ENCODE peak calls at places on chromosomes 6 and 20, in ten cellular contexts. P is MV-4-11; I is H9; B is hippocampal formation; D is activated T-cell treated with anti-CD3 and anti-CD28 coated beads, Interleukin-2, amount 50 U/mL, for 4 hours; N is HTR-8/SVneo; Q is NCI-H1105; T is DMS153; F is HS-5; M is mucosa of descending colon. C is an unnamed sample.

GRCh38 chr6:41306187-41306854 is 19.8 kb upstream of the TREM1 start:
- DNase-seq in P (peak), I (peak), B (no peak), D (peak), N (peak), Q (peak), T (peak), F (no peak), M (no peak), C (peak)

GRCh38 chr6:37502703-37503485 is 3.2 kb upstream of the CCDC167 start:
- DNase-seq in P (no peak), I (no peak), B (no peak), D (no peak), N (no peak), Q (no peak), T (peak), F (no peak), M (no peak), C (no peak)

GRCh38 chr6:56699066-56699654 is 56.5 kb upstream of the DST start:
- DNase-seq in P (peak), I (no peak), B (no peak), D (no peak), N (no peak), Q (peak), T (no peak), F (no peak), M (no peak), C (peak)

GRCh38 chr6:41648921-41649320 is 10.7 kb downstream of the MDFI start:
- DNase-seq in P (no peak), I (no peak), B (no peak), D (no peak), N (no peak), Q (no peak), T (no peak), F (no peak), M (no peak), C (no peak)

GRCh38 chr6:150008588-150008987 is 16.7 kb downstream of the RAET1L start:
- DNase-seq in P (no peak), I (no peak), B (no peak), D (peak), N (no peak), Q (no peak), T (no peak), F (no peak), M (no peak), C (no peak)

GRCh38 chr6:68497927-68498326 is 137.2 kb upstream of the ADGRB3 start:
- DNase-seq in P (no peak), I (no peak), B (no peak), D (no peak), N (no peak), Q (no peak), T (no peak), F (peak), M (no peak), C (peak)

GRCh38 chr6:104483225-104483834 is 376.4 kb downstream of the HACE1 start:
- DNase-seq in P (peak), I (no peak), B (no peak), D (no peak), N (peak), Q (no peak), T (no peak), F (peak), M (no peak), C (peak)

GRCh38 chr20:52190437-52191131 is 995 bp downstream of the ZFP64 start:
- DNase-seq in P (peak), I (peak), B (no peak), D (peak), N (peak), Q (peak), T (no peak), F (peak), M (peak), C (peak)

GRCh38 chr20:19737025-19737424 is 21.0 kb upstream of the RIN2 start:
- DNase-seq in P (peak), I (no peak), B (no peak), D (no peak), N (no peak), Q (no peak), T (no peak), F (peak), M (no peak), C (peak)

C was measured in choroid plexus epithelial cell.